ENCODE peak calls at places on chromosome 9, in eight cellular contexts. X is tibial artery, Q is heart left ventricle, Y is dorsolateral prefrontal cortex, I is AG10803, O is mucosa of descending colon, T is cardiac fibroblast, C is K562. D is an unnamed sample.

GRCh38 chr9:128702445-128702948 is at the start of gene PKN3:
- DNase-seq in X (peak; percentile 90), Q (peak; percentile 90), Y (peak; percentile 55), I (peak; percentile 69), O (peak; percentile 94), T (peak; percentile 80), C (peak; percentile 91), D (peak; percentile 78)

GRCh38 chr9:371349-371748 is 156.7 kb downstream of the DOCK8 start:
- DNase-seq in X (no peak), Q (no peak), Y (no peak), I (no peak), O (no peak), T (peak; percentile 45), C (peak; percentile 35), D (peak; percentile 12)

GRCh38 chr9:18385676-18386075 is 88.3 kb upstream of the ADAMTSL1 start:
- DNase-seq in X (no peak), Q (no peak), Y (no peak), I (peak; percentile 81), O (no peak), T (no peak), C (no peak), D (no peak)

GRCh38 chr9:91211414-91211813 is 150.3 kb downstream of the AUH start:
- DNase-seq in X (no peak), Q (no peak), Y (no peak), I (no peak), O (no peak), T (no peak), C (no peak), D (no peak)

GRCh38 chr9:117405950-117406705 is 8.7 kb downstream of the ASTN2 start:
- DNase-seq in X (no peak), Q (no peak), Y (no peak), I (no peak), O (no peak), T (no peak), C (no peak), D (no peak)

GRCh38 chr9:104367507-104367906 is 136.6 kb upstream of the OR13F1 start:
- DNase-seq in X (no peak), Q (no peak), Y (no peak), I (no peak), O (no peak), T (no peak), C (no peak), D (no peak)

GRCh38 chr9:18294229-18294628 is 179.7 kb upstream of the ADAMTSL1 start:
- DNase-seq in X (no peak), Q (no peak), Y (no peak), I (no peak), O (no peak), T (no peak), C (no peak), D (no peak)

GRCh38 chr9:92671323-92671722 is 1.4 kb upstream of the IPPK start:
- DNase-seq in X (peak; percentile 65), Q (peak; percentile 43), Y (peak; percentile 37), I (peak; percentile 76), O (no peak), T (peak; percentile 84), C (no peak), D (peak; percentile 92)

GRCh38 chr9:76365028-76365427 is 29.2 kb downstream of the RFK start:
- DNase-seq in X (no peak), Q (no peak), Y (no peak), I (peak; percentile 40), O (no peak), T (peak; percentile 43), C (no peak), D (peak; percentile 81)

GRCh38 chr9:84755375-84755774 is 85.8 kb downstream of the NTRK2 start:
- DNase-seq in X (no peak), Q (no peak), Y (no peak), I (no peak), O (no peak), T (no peak), C (no peak), D (no peak)

GRCh38 chr9:85258823-85259370 is 482.9 kb downstream of the AGTPBP1 start:
- DNase-seq in X (peak; percentile 78), Q (peak; percentile 53), Y (peak; percentile 84), I (peak; percentile 70), O (peak; percentile 63), T (peak; percentile 83), C (peak; percentile 7), D (peak; percentile 84)

GRCh38 chr9:33161011-33161588 is 6.0 kb downstream of the B4GALT1 start:
- DNase-seq in X (peak; percentile 82), Q (peak; percentile 68), Y (no peak), I (peak; percentile 98), O (peak; percentile 69), T (peak; percentile 95), C (no peak), D (peak; percentile 96)

GRCh38 chr9:115882911-115883310 is 270.7 kb upstream of the PAPPA start:
- DNase-seq in X (no peak), Q (no peak), Y (no peak), I (peak; percentile 90), O (no peak), T (peak; percentile 68), C (no peak), D (no peak)

GRCh38 chr9:133546287-133546680 is 11.8 kb downstream of the ADAMTSL2 start:
- DNase-seq in X (no peak), Q (no peak), Y (no peak), I (no peak), O (no peak), T (no peak), C (no peak), D (no peak)

GRCh38 chr9:133135193-133135745 is 14.2 kb upstream of the RALGDS start:
- DNase-seq in X (no peak), Q (peak; percentile 63), Y (no peak), I (peak; percentile 88), O (peak; percentile 93), T (peak; percentile 78), C (no peak), D (peak; percentile 98)

GRCh38 chr9:110099236-110099741 is 108.7 kb downstream of the C9orf152 start:
- DNase-seq in X (no peak), Q (no peak), Y (no peak), I (peak; percentile 89), O (no peak), T (peak; percentile 89), C (no peak), D (peak; percentile 92)

GRCh38 chr9:107309271-107309670 is 26.2 kb downstream of the RAD23B start:
- DNase-seq in X (no peak), Q (no peak), Y (no peak), I (no peak), O (no peak), T (no peak), C (no peak), D (no peak)

GRCh38 chr9:89969156-89969566 is 364.3 kb downstream of the GADD45G start:
- DNase-seq in X (no peak), Q (no peak), Y (no peak), I (no peak), O (peak; percentile 60), T (no peak), C (no peak), D (peak; percentile 57)

GRCh38 chr9:20744046-20744630 is 60.1 kb downstream of the FOCAD start:
- DNase-seq in X (no peak), Q (no peak), Y (no peak), I (peak; percentile 61), O (no peak), T (no peak), C (no peak), D (no peak)

GRCh38 chr9:136634904-136635303 is 27.8 kb upstream of the EGFL7 start:
- DNase-seq in X (no peak), Q (no peak), Y (no peak), I (no peak), O (no peak), T (no peak), C (no peak), D (peak; percentile 69)

DNA sequence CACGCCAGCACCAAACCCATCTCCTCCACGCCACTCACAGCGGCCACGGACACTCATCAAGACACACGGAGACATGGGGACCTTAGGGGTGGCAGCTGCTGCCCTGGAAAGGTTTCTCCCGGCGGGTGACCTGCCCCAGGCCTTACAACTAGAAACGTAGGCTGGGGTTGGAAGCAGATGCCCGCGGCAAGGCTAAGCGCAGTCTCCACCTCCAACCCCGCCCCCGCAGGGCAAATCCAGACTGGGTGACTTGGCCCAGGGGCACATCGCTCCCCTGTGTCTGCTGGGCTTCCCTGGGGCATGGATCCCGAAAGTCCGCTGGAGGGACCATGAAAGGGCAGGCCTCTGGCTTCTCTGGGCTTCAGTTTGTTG is 12.0 kb upstream of the ASS1 start:
- DNase-seq in X (no peak), Q (no peak), Y (no peak), I (no peak), O (no peak), T (no peak), C (no peak), D (no peak)
- H3K4me3 ChIP-seq in X (peak overlapping the region; percentile 36), Q (peak overlapping the region; percentile 39), Y (peak overlapping the region; percentile 31), I (no peak overlapping the region), O (no peak overlapping the region), T (no peak overlapping the region), C (no peak overlapping the region), D (no peak overlapping the region)

GRCh38 chr9:127158995-127159801 is 36.8 kb upstream of the ANGPTL2 start:
- DNase-seq in X (peak; percentile 41), Q (peak; percentile 59), Y (peak; percentile 72), I (peak; percentile 87), O (no peak), T (peak; percentile 70), C (no peak), D (peak; percentile 29)
- TF ChIP-seq CTCF in X (no peak), Q (peak; percentile 47), Y (peak; percentile 50), I (peak; percentile 50), O (no peak), T (peak; percentile 43), C (peak; percentile 34), D (no peak)

DNA sequence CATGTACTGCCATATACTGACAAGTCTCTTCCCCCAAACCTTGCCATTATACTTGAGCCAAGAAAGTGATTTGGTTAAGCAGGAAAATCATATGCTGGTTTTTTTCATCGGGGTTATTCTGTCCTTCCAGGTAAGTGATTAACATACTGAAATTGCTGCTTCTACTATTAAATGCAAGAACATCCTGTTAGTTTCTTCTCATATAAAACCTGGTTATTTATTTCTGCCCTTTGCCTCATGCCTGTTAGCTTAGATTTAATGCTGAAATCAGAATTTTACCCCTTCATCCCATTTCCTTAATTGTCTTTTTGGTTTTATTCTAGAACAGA is 133.0 kb downstream of the NFIB start:
- DNase-seq in X (no peak), Q (no peak), Y (no peak), I (no peak), O (no peak), T (no peak), C (no peak), D (no peak)
- H3K4me3 ChIP-seq in X (peak overlapping the region; percentile 18), Q (peak overlapping the region; percentile 13), Y (no peak overlapping the region), I (no peak overlapping the region), O (no peak overlapping the region), T (peak overlapping the region; percentile 19), C (no peak overlapping the region), D (no peak overlapping the region)

DNA sequence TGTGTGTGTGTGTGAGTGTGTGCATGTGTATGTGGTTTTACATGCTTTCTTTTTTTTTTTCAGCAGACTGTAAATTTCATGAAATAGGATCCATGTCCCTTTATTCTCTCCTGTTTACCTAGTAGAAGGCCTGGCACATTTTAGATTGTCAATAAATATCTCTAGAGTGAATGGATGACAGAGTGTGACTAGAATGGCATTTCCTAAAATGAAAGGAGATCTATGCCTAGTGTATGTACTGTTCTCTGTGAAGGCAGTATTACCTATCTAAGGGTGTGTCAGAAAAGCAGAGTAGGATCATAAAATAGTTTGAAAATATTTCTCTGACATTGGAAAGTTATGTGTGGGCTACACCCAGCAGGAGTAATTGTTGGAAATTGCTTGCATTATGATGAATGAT is 1876.0 kb upstream of the C9orf72 start:
- DNase-seq in X (no peak), Q (no peak), Y (no peak), I (no peak), O (no peak), T (no peak), C (no peak), D (no peak)
- TF ChIP-seq CTCF in X (no peak), Q (no peak), Y (no peak), I (no peak), O (no peak), T (no peak), C (no peak), D (no peak)